ENCODE peak calls at places on chromosomes 4 and X, in ten cellular contexts. U is fibroblast of lung; L is kidney; H is CD8-positive, alpha-beta memory T cell; Q is hepatocyte; D is Peyer's patch; Y is pancreas; R is IMR-90; X is PC-9; W is testis. A is an unnamed sample.

GRCh38 chrX:37047776-37048175 is 39.6 kb downstream of the FAM47C start:
- DNase-seq in L (no peak), U (no peak), D (no peak), W (no peak), R (no peak), Y (no peak), X (no peak), H (no peak), Q (no peak), A (no peak)

GRCh38 chr4:71732706-71733105 is 51.2 kb downstream of the GC start:
- DNase-seq in W (no peak), X (no peak), D (no peak), L (no peak), H (no peak), Q (peak; percentile 52), Y (no peak), U (peak; percentile 56), R (peak; percentile 58), A (peak; percentile 31)

GRCh38 chr4:9898596-9899345 is 117.3 kb downstream of the DRD5 start:
- DNase-seq in Q (peak; percentile 74), R (peak; percentile 16), U (peak; percentile 13), D (no peak), X (no peak), W (peak; percentile 74), Y (no peak), L (no peak), H (no peak), A (no peak)

GRCh38 chrX:134236690-134237362 is at the start of gene CCDC160:
- DNase-seq in W (peak; percentile 68), R (no peak), L (peak; percentile 87), D (no peak), H (no peak), Y (peak; percentile 84), U (peak; percentile 29), X (peak; percentile 52), Q (peak; percentile 68), A (no peak)

GRCh38 chr4:101953949-101954348 is 163.4 kb downstream of the BANK1 start:
- DNase-seq in Q (peak; percentile 14), X (no peak), Y (no peak), D (no peak), R (peak; percentile 45), U (peak; percentile 2), W (no peak), L (no peak), H (no peak), A (peak; percentile 78)

GRCh38 chr4:156568041-156568440 is 403.6 kb downstream of the PDGFC start:
- DNase-seq in H (no peak), R (peak; percentile 59), Y (no peak), D (no peak), X (no peak), U (no peak), W (no peak), Q (no peak), L (no peak), A (peak; percentile 92)

GRCh38 chr4:16722386-16722785 is 176.1 kb downstream of the LDB2 start:
- DNase-seq in Q (no peak), D (no peak), L (no peak), Y (no peak), U (no peak), W (no peak), R (no peak), X (no peak), H (no peak), A (no peak)

GRCh38 chr4:158775091-158775651 is 6.3 kb downstream of the FNIP2 start:
- DNase-seq in D (no peak), W (no peak), X (no peak), U (peak; percentile 78), L (no peak), H (no peak), Q (peak; percentile 36), R (peak; percentile 68), Y (no peak), A (no peak)

GRCh38 chr4:147950261-147950660 is 218.4 kb downstream of the ARHGAP10 start:
- DNase-seq in R (no peak), H (no peak), U (no peak), L (no peak), X (no peak), Q (no peak), Y (no peak), W (no peak), D (no peak), A (no peak)

GRCh38 chr4:111450867-111451266 is 694.4 kb upstream of the FAM241A start:
- DNase-seq in L (no peak), W (no peak), H (no peak), Y (no peak), U (no peak), X (no peak), R (peak; percentile 41), Q (peak; percentile 19), D (no peak), A (no peak)

DNA sequence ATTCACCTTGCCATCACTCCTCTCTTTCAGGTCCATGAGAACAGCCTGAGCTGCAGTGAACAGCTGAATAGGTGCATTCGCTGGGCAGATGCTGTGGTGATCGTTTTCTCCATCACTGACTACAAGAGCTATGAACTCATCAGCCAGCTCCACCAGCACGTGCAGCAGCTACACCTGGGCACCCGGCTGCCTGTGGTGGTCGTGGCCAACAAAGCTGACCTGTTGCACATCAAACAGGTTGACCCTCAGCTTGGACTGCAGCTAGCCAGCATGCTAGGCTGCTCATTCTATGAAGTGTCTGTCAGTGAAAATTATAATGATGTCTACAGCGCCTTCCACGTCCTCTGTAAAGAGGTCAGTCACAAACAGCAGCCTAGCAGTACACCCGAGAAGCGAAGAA is 3.2 kb downstream of the RASL11B start:
- DNase-seq in X (no peak), L (no peak), U (no peak), W (no peak), Q (no peak), D (no peak), Y (no peak), R (no peak), H (no peak), A (no peak)
- H3K27ac ChIP-seq in X (no peak overlapping the region), L (no peak overlapping the region), U (no peak overlapping the region), W (peak overlapping the region; percentile 21), Q (peak overlapping the region; percentile 61), D (no peak overlapping the region), Y (no peak overlapping the region), R (no peak overlapping the region), H (no peak overlapping the region), A (no peak overlapping the region)

DNA sequence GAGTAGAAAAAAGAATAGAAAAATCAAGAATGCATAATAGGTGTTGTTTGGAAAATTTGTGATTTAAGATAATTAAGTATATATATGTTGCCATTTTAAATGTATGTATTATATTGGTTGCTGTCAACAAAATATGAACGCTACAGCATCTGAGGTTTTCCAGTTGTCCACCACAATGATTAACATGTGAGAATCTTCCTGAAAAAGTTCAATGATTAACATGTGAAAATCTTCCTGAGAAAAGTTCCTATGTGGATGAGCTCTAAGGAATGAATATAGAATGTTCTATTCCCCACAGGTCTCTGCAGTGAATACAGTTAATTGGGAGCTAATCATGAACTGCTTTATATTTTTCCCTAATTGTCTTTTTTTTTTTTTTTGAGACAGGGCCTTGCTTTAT is 214.7 kb downstream of the CBR4 start:
- DNase-seq in Q (no peak), D (no peak), W (no peak), U (no peak), X (no peak), Y (no peak), R (no peak), L (no peak), H (no peak), A (no peak)
- H3K27ac ChIP-seq in Q (peak overlapping the region; percentile 87), D (no peak overlapping the region), W (no peak overlapping the region), U (no peak overlapping the region), X (no peak overlapping the region), Y (no peak overlapping the region), R (no peak overlapping the region), L (no peak overlapping the region), H (no peak overlapping the region), A (no peak overlapping the region)

DNA sequence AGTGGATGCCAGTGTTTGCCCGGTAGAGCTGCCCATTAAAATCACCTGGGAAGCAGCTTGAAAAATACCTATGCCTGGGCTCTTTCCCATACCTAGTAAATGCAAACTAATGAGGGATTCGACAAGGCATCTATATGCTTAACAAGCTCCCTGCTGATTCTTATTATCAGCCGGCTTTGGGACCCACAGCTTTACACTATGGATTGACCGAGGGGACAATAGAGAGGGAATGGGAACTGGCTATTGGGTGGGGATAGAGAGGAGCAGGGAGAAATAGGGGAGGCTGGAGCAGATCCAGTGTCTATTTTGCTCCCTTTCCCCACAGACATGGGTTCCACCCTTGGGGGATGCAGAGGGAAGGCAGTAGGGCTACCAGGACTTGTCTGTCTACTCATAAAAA is 103.1 kb upstream of the TEX13D start:
- DNase-seq in L (no peak), U (no peak), Q (no peak), H (no peak), R (no peak), W (no peak), Y (no peak), X (no peak), D (no peak), A (no peak)
- H3K27ac ChIP-seq in L (no peak overlapping the region), U (no peak overlapping the region), Q (no peak overlapping the region), H (no peak overlapping the region), R (no peak overlapping the region), W (no peak overlapping the region), Y (no peak overlapping the region), X (no peak overlapping the region), D (no peak overlapping the region), A (no peak overlapping the region)

GRCh38 chrX:1138476-1138875 is 74.0 kb downstream of the CRLF2 start:
- DNase-seq in Q (no peak), Y (no peak), D (no peak), L (no peak), H (no peak), U (no peak), W (no peak), R (no peak), X (no peak), A (no peak)

GRCh38 chrX:1139101-1139500 is 73.3 kb downstream of the CRLF2 start:
- DNase-seq in R (no peak), U (no peak), H (no peak), D (no peak), X (no peak), Y (no peak), W (no peak), L (no peak), Q (no peak), A (no peak)

GRCh38 chrX:1144293-1144692 is 68.2 kb downstream of the CRLF2 start:
- DNase-seq in Y (no peak), W (no peak), U (no peak), Q (no peak), H (no peak), R (no peak), D (no peak), L (no peak), X (no peak), A (no peak)

GRCh38 chrX:1137531-1137930 is 74.9 kb downstream of the CRLF2 start:
- DNase-seq in D (no peak), X (no peak), R (no peak), U (no peak), Q (no peak), W (no peak), H (no peak), L (no peak), Y (no peak), A (no peak)

GRCh38 chrX:1140236-1140681 is 72.2 kb downstream of the CRLF2 start:
- DNase-seq in H (no peak), Y (no peak), L (no peak), D (no peak), U (no peak), X (no peak), W (no peak), R (no peak), Q (no peak), A (no peak)
- H3K27ac ChIP-seq in H (no peak overlapping the region), Y (no peak overlapping the region), L (no peak overlapping the region), D (no peak overlapping the region), U (no peak overlapping the region), X (no peak overlapping the region), W (no peak overlapping the region), R (no peak overlapping the region), Q (no peak overlapping the region), A (no peak overlapping the region)